ENCODE peak calls at places on chromosomes 16 and 17, in five cellular contexts. L is stimulated activated CD4-positive, alpha-beta T cell treated with anti-CD3 and anti-CD28 coated beads, Interleukin-2, amount 100 ng/mL, for 48 hours; Q is germinal center; P is activated CD4-positive, alpha-beta T cell treated with anti-CD3 and anti-CD28 coated beads for 24 hours; X is SHP77. F is an unnamed sample.

GRCh38 chr16:27390157-27390556 is 11.8 kb upstream of the IL21R start:
- DNase-seq in Q (no peak), P (no peak), X (no peak), L (no peak), F (no peak)

GRCh38 chr16:65618931-65619330 is 497.1 kb upstream of the CDH11 start:
- DNase-seq in P (no peak), L (no peak), X (no peak), Q (no peak), F (no peak)

GRCh38 chr17:59223813-59224212 is 3.5 kb downstream of the GDPD1 start:
- DNase-seq in Q (no peak), P (no peak), L (no peak), X (no peak), F (no peak)

GRCh38 chr17:57954421-57955182 is 610 bp downstream of the CUEDC1 start:
- DNase-seq in L (no peak), P (no peak), Q (no peak), X (peak), F (no peak)

GRCh38 chr17:8991514-8992285 is 26.2 kb upstream of the PIK3R5 start:
- DNase-seq in P (peak), Q (peak), L (peak), X (peak), F (no peak)

GRCh38 chr17:82935944-82936767 is 96.3 kb upstream of the ZNF750 start:
- DNase-seq in L (no peak), X (no peak), Q (no peak), P (no peak), F (no peak)

GRCh38 chr16:72467157-72467759 is 295.3 kb upstream of the PMFBP1 start:
- DNase-seq in Q (no peak), P (no peak), L (no peak), X (peak), F (peak)

GRCh38 chr17:259341-259976 is 78.0 kb upstream of the DOC2B start:
- DNase-seq in Q (no peak), P (no peak), X (no peak), L (no peak), F (no peak)

GRCh38 chr17:65254166-65254565 is 117.0 kb downstream of the RGS9 start:
- DNase-seq in Q (no peak), X (no peak), L (no peak), P (no peak), F (no peak)

GRCh38 chr17:74786411-74787097 is 10.4 kb upstream of the NAT9 start:
- DNase-seq in X (no peak), L (no peak), P (no peak), Q (no peak), F (no peak)

GRCh38 chr17:82407255-82407654 is 10.9 kb upstream of the HEXD start:
- DNase-seq in Q (no peak), P (no peak), X (no peak), L (no peak), F (no peak)

GRCh38 chr17:59769891-59770290 is 62.4 kb downstream of the VMP1 start:
- DNase-seq in P (no peak), L (no peak), Q (no peak), X (no peak), F (no peak)

GRCh38 chr16:990516-991291 is 9.1 kb downstream of the SOX8 start:
- DNase-seq in Q (no peak), P (no peak), X (no peak), L (no peak), F (no peak)

GRCh38 chr17:77308768-77309726 is 168.3 kb downstream of the SEC14L1 start:
- DNase-seq in X (no peak), L (no peak), P (no peak), Q (no peak), F (no peak)

GRCh38 chr16:2233872-2234812 is 2.1 kb upstream of the DNASE1L2 start:
- DNase-seq in L (no peak), P (no peak), Q (peak), X (no peak), F (no peak)